ENCODE peak calls at places on chromosomes 5 and 9, in nine cellular contexts. One of them, this sample, is unnamed.

GRCh38 chr5:126464959-126465358 is 41.8 kb downstream of the GRAMD2B start:
- DNase-seq in IMR-90: no peak
- DNase-seq in RCC 7860: no peak
- DNase-seq in Right ventricle myocardium superior: no peak
- DNase-seq in caudate nucleus: no peak
- DNase-seq in H9: no peak
- DNase-seq in left kidney: peak
- DNase-seq in NCI-H1105 treated with DMSO at 0.1 percent for 48 hours: no peak
- DNase-seq in HCT116: no peak
- DNase-seq in this sample: no peak

GRCh38 chr5:142426129-142426641 is 101.4 kb upstream of the SPRY4 start:
- DNase-seq in IMR-90: peak
- DNase-seq in RCC 7860: peak
- DNase-seq in Right ventricle myocardium superior: peak
- DNase-seq in caudate nucleus: no peak
- DNase-seq in H9: no peak
- DNase-seq in left kidney: no peak
- DNase-seq in NCI-H1105 treated with DMSO at 0.1 percent for 48 hours: no peak
- DNase-seq in HCT116: no peak
- DNase-seq in this sample: no peak

GRCh38 chr9:130846487-130847305 is 11.6 kb downstream of the ABL1 start:
- DNase-seq in IMR-90: peak
- DNase-seq in RCC 7860: peak
- DNase-seq in Right ventricle myocardium superior: peak
- DNase-seq in caudate nucleus: no peak
- DNase-seq in H9: no peak
- DNase-seq in left kidney: no peak
- DNase-seq in NCI-H1105 treated with DMSO at 0.1 percent for 48 hours: no peak
- DNase-seq in HCT116: no peak
- DNase-seq in this sample: no peak

GRCh38 chr9:36987891-36988290 is 46.2 kb downstream of the PAX5 start:
- DNase-seq in IMR-90: peak
- DNase-seq in RCC 7860: peak
- DNase-seq in Right ventricle myocardium superior: no peak
- DNase-seq in caudate nucleus: no peak
- DNase-seq in H9: no peak
- DNase-seq in left kidney: peak
- DNase-seq in NCI-H1105 treated with DMSO at 0.1 percent for 48 hours: no peak
- DNase-seq in HCT116: no peak
- DNase-seq in this sample: no peak

GRCh38 chr5:137141779-137142178 is 357.3 kb downstream of the SPOCK1 start:
- DNase-seq in IMR-90: no peak
- DNase-seq in RCC 7860: no peak
- DNase-seq in Right ventricle myocardium superior: no peak
- DNase-seq in caudate nucleus: no peak
- DNase-seq in H9: no peak
- DNase-seq in left kidney: no peak
- DNase-seq in NCI-H1105 treated with DMSO at 0.1 percent for 48 hours: no peak
- DNase-seq in HCT116: no peak
- DNase-seq in this sample: no peak

GRCh38 chr9:75111019-75111622 is 22.8 kb downstream of the OSTF1 start:
- DNase-seq in IMR-90: no peak
- DNase-seq in RCC 7860: no peak
- DNase-seq in Right ventricle myocardium superior: no peak
- DNase-seq in caudate nucleus: no peak
- DNase-seq in H9: no peak
- DNase-seq in left kidney: no peak
- DNase-seq in NCI-H1105 treated with DMSO at 0.1 percent for 48 hours: no peak
- DNase-seq in HCT116: peak
- DNase-seq in this sample: peak

GRCh38 chr9:136019041-136019680 is 58.0 kb upstream of the UBAC1 start:
- DNase-seq in IMR-90: no peak
- DNase-seq in RCC 7860: no peak
- DNase-seq in Right ventricle myocardium superior: no peak
- DNase-seq in caudate nucleus: no peak
- DNase-seq in H9: peak
- DNase-seq in left kidney: no peak
- DNase-seq in NCI-H1105 treated with DMSO at 0.1 percent for 48 hours: no peak
- DNase-seq in HCT116: no peak
- DNase-seq in this sample: no peak

GRCh38 chr9:32631991-32632390 is 3.5 kb downstream of the TAF1L start:
- DNase-seq in IMR-90: no peak
- DNase-seq in RCC 7860: no peak
- DNase-seq in Right ventricle myocardium superior: no peak
- DNase-seq in caudate nucleus: no peak
- DNase-seq in H9: no peak
- DNase-seq in left kidney: no peak
- DNase-seq in NCI-H1105 treated with DMSO at 0.1 percent for 48 hours: no peak
- DNase-seq in HCT116: no peak
- DNase-seq in this sample: no peak

GRCh38 chr9:131799177-131799823 is 59.4 kb upstream of the RAPGEF1 start:
- DNase-seq in IMR-90: peak
- DNase-seq in RCC 7860: peak
- DNase-seq in Right ventricle myocardium superior: peak
- DNase-seq in caudate nucleus: no peak
- DNase-seq in H9: peak
- DNase-seq in left kidney: peak
- DNase-seq in NCI-H1105 treated with DMSO at 0.1 percent for 48 hours: no peak
- DNase-seq in HCT116: peak
- DNase-seq in this sample: peak

GRCh38 chr5:88732181-88732633 is 150.8 kb downstream of the MEF2C start:
- DNase-seq in IMR-90: no peak
- DNase-seq in RCC 7860: peak
- DNase-seq in Right ventricle myocardium superior: peak
- DNase-seq in caudate nucleus: no peak
- DNase-seq in H9: no peak
- DNase-seq in left kidney: no peak
- DNase-seq in NCI-H1105 treated with DMSO at 0.1 percent for 48 hours: no peak
- DNase-seq in HCT116: no peak
- DNase-seq in this sample: no peak

GRCh38 chr5:172718527-172719114 is 52.4 kb downstream of the DUSP1 start:
- DNase-seq in IMR-90: no peak
- DNase-seq in RCC 7860: no peak
- DNase-seq in Right ventricle myocardium superior: no peak
- DNase-seq in caudate nucleus: no peak
- DNase-seq in H9: no peak
- DNase-seq in left kidney: no peak
- DNase-seq in NCI-H1105 treated with DMSO at 0.1 percent for 48 hours: no peak
- DNase-seq in HCT116: no peak
- DNase-seq in this sample: no peak

GRCh38 chr9:109771084-109771483 is 8.9 kb upstream of the PALM2AKAP2 start:
- DNase-seq in IMR-90: peak
- DNase-seq in RCC 7860: no peak
- DNase-seq in Right ventricle myocardium superior: no peak
- DNase-seq in caudate nucleus: no peak
- DNase-seq in H9: peak
- DNase-seq in left kidney: peak
- DNase-seq in NCI-H1105 treated with DMSO at 0.1 percent for 48 hours: no peak
- DNase-seq in HCT116: no peak
- DNase-seq in this sample: no peak

GRCh38 chr5:123540534-123540933 is 28.6 kb downstream of the CSNK1G3 start:
- DNase-seq in IMR-90: no peak
- DNase-seq in RCC 7860: no peak
- DNase-seq in Right ventricle myocardium superior: no peak
- DNase-seq in caudate nucleus: no peak
- DNase-seq in H9: no peak
- DNase-seq in left kidney: no peak
- DNase-seq in NCI-H1105 treated with DMSO at 0.1 percent for 48 hours: no peak
- DNase-seq in HCT116: no peak
- DNase-seq in this sample: no peak

GRCh38 chr5:178348356-178349146 is 115.9 kb upstream of the PHYKPL start:
- DNase-seq in IMR-90: no peak
- DNase-seq in RCC 7860: no peak
- DNase-seq in Right ventricle myocardium superior: no peak
- DNase-seq in caudate nucleus: no peak
- DNase-seq in H9: no peak
- DNase-seq in left kidney: no peak
- DNase-seq in NCI-H1105 treated with DMSO at 0.1 percent for 48 hours: no peak
- DNase-seq in HCT116: no peak
- DNase-seq in this sample: no peak

GRCh38 chr5:71471193-71471592 is 15.7 kb downstream of the BDP1 start:
- DNase-seq in IMR-90: peak
- DNase-seq in RCC 7860: no peak
- DNase-seq in Right ventricle myocardium superior: no peak
- DNase-seq in caudate nucleus: no peak
- DNase-seq in H9: no peak
- DNase-seq in left kidney: no peak
- DNase-seq in NCI-H1105 treated with DMSO at 0.1 percent for 48 hours: no peak
- DNase-seq in HCT116: no peak
- DNase-seq in this sample: no peak

GRCh38 chr9:93058357-93059096 is at the start of gene SUSD3:
- DNase-seq in IMR-90: no peak
- DNase-seq in RCC 7860: no peak
- DNase-seq in Right ventricle myocardium superior: peak
- DNase-seq in caudate nucleus: no peak
- DNase-seq in H9: peak
- DNase-seq in left kidney: peak
- DNase-seq in NCI-H1105 treated with DMSO at 0.1 percent for 48 hours: no peak
- DNase-seq in HCT116: peak
- DNase-seq in this sample: peak

GRCh38 chr9:90894956-90895687 is 93.5 kb downstream of the SYK start:
- DNase-seq in IMR-90: no peak
- DNase-seq in RCC 7860: no peak
- DNase-seq in Right ventricle myocardium superior: no peak
- DNase-seq in caudate nucleus: no peak
- DNase-seq in H9: peak
- DNase-seq in left kidney: peak
- DNase-seq in NCI-H1105 treated with DMSO at 0.1 percent for 48 hours: no peak
- DNase-seq in HCT116: no peak
- DNase-seq in this sample: no peak

GRCh38 chr5:172798422-172799215 is 27.6 kb upstream of the DUSP1 start:
- DNase-seq in IMR-90: peak
- DNase-seq in RCC 7860: peak
- DNase-seq in Right ventricle myocardium superior: no peak
- DNase-seq in caudate nucleus: no peak
- DNase-seq in H9: no peak
- DNase-seq in left kidney: peak
- DNase-seq in NCI-H1105 treated with DMSO at 0.1 percent for 48 hours: no peak
- DNase-seq in HCT116: no peak
- DNase-seq in this sample: peak

GRCh38 chr5:174300118-174300940 is 254.8 kb downstream of the NSG2 start:
- DNase-seq in IMR-90: no peak
- DNase-seq in RCC 7860: no peak
- DNase-seq in Right ventricle myocardium superior: no peak
- DNase-seq in caudate nucleus: no peak
- DNase-seq in H9: peak
- DNase-seq in left kidney: no peak
- DNase-seq in NCI-H1105 treated with DMSO at 0.1 percent for 48 hours: no peak
- DNase-seq in HCT116: no peak
- DNase-seq in this sample: no peak